ENCODE peak calls at places on chromosome 16, in seven cellular contexts. Q is progenitor cell of endocrine pancreas, N is foreskin fibroblast, Y is coronary artery, W is A172, H is left lung, O is T47D. F is an unnamed sample.

GRCh38 chr16:15509593-15510520 is 75.5 kb downstream of the BMERB1 start:
- DNase-seq in H (no peak), Q (no peak), Y (no peak), N (peak), O (no peak), W (peak), F (no peak)

GRCh38 chr16:55175389-55175788 is 148.6 kb upstream of the IRX6 start:
- DNase-seq in Q (no peak), N (no peak), H (no peak), Y (no peak), O (no peak), W (no peak), F (no peak)

GRCh38 chr16:85554114-85554790 is 58.9 kb upstream of the GSE1 start:
- DNase-seq in Y (peak), Q (no peak), O (peak), N (peak), H (peak), W (peak), F (peak)

GRCh38 chr16:9279661-9280060 is 188.2 kb downstream of the HAPSTR1 start:
- DNase-seq in W (no peak), Q (no peak), H (no peak), Y (no peak), N (no peak), O (no peak), F (no peak)

GRCh38 chr16:23869052-23869451 is 33.3 kb downstream of the PRKCB start:
- DNase-seq in Y (no peak), N (no peak), H (no peak), Q (no peak), O (no peak), W (no peak), F (no peak)

GRCh38 chr16:56637814-56638750 is at the start of gene MT1A:
- DNase-seq in Y (peak), W (no peak), H (peak), Q (no peak), O (no peak), N (peak), F (peak)

GRCh38 chr16:4360538-4361021 is 9.5 kb upstream of the PAM16 start:
- DNase-seq in Y (no peak), O (peak), H (peak), W (no peak), Q (no peak), N (no peak), F (no peak)

GRCh38 chr16:24612656-24613055 is 73.3 kb downstream of the RBBP6 start:
- DNase-seq in O (no peak), H (no peak), W (no peak), N (no peak), Q (no peak), Y (no peak), F (no peak)

GRCh38 chr16:88772871-88773811 is 11.9 kb downstream of the PIEZO1 start:
- DNase-seq in N (peak), Q (no peak), W (peak), H (no peak), O (no peak), Y (no peak), F (peak)

GRCh38 chr16:22945361-22945760 is 131.4 kb downstream of the HS3ST2 start:
- DNase-seq in H (no peak), Y (no peak), Q (no peak), O (no peak), W (no peak), N (no peak), F (no peak)